ENCODE peak calls at places on chromosomes 5 and 9, in four cellular contexts. Y is H9, T is thoracic aorta, I is cardiac muscle cell. K is an unnamed sample.
A peak's percentile ranks its signal among the peaks of the same experiment; 100 is the strongest.

GRCh38 chr5:180343110-180343845 is 9.9 kb downstream of the GFPT2 start:
- DNase-seq in Y (peak; percentile 74), T (no peak), I (peak; percentile 74), K (no peak)

GRCh38 chr5:101590384-101590783 is 687.3 kb upstream of the ST8SIA4 start:
- DNase-seq in Y (no peak), T (no peak), I (no peak), K (no peak)

GRCh38 chr5:79971156-79971555 is 19.9 kb downstream of the MTX3 start:
- DNase-seq in Y (no peak), T (no peak), I (peak; percentile 48), K (no peak)

GRCh38 chr5:93281980-93282772 is 298.8 kb downstream of the NR2F1-AS1 start:
- DNase-seq in Y (no peak), T (no peak), I (no peak), K (no peak)

GRCh38 chr5:112880219-112880964 is 19.3 kb downstream of the SRP19 start:
- DNase-seq in Y (no peak), T (no peak), I (no peak), K (no peak)

GRCh38 chr5:171633776-171634470 is 151.7 kb upstream of the SMIM23 start:
- DNase-seq in Y (no peak), T (no peak), I (no peak), K (no peak)

GRCh38 chr9:130186839-130187522 is 14.8 kb downstream of the NCS1 start:
- DNase-seq in Y (peak; percentile 87), T (no peak), I (peak; percentile 48), K (no peak)

GRCh38 chr9:123828449-123828848 is 101.5 kb downstream of the DENND1A start:
- DNase-seq in Y (no peak), T (no peak), I (no peak), K (no peak)

GRCh38 chr5:176535101-176535654 is 2.0 kb downstream of the RNF44 start:
- DNase-seq in Y (no peak), T (no peak), I (no peak), K (no peak)

GRCh38 chr5:126422994-126423788 is at the start of gene GRAMD2B:
- DNase-seq in Y (peak; percentile 89), T (peak; percentile 60), I (peak; percentile 94), K (peak; percentile 87)

GRCh38 chr9:89284076-89284475 is 26.9 kb upstream of the CKS2 start:
- DNase-seq in Y (no peak), T (no peak), I (no peak), K (no peak)

GRCh38 chr9:6078382-6079105 is 63.1 kb upstream of the RANBP6 start:
- DNase-seq in Y (no peak), T (no peak), I (peak; percentile 75), K (no peak)

GRCh38 chr5:76270214-76270613 is 132.9 kb upstream of the IQGAP2 start:
- DNase-seq in Y (no peak), T (no peak), I (peak; percentile 2), K (no peak)

GRCh38 chr9:134365791-134366222 is 39.6 kb downstream of the RXRA start:
- DNase-seq in Y (peak; percentile 41), T (no peak), I (peak; percentile 49), K (no peak)

GRCh38 chr9:90219548-90220118 is 423.0 kb downstream of the DIRAS2 start:
- DNase-seq in Y (peak; percentile 68), T (no peak), I (no peak), K (no peak)

DNA sequence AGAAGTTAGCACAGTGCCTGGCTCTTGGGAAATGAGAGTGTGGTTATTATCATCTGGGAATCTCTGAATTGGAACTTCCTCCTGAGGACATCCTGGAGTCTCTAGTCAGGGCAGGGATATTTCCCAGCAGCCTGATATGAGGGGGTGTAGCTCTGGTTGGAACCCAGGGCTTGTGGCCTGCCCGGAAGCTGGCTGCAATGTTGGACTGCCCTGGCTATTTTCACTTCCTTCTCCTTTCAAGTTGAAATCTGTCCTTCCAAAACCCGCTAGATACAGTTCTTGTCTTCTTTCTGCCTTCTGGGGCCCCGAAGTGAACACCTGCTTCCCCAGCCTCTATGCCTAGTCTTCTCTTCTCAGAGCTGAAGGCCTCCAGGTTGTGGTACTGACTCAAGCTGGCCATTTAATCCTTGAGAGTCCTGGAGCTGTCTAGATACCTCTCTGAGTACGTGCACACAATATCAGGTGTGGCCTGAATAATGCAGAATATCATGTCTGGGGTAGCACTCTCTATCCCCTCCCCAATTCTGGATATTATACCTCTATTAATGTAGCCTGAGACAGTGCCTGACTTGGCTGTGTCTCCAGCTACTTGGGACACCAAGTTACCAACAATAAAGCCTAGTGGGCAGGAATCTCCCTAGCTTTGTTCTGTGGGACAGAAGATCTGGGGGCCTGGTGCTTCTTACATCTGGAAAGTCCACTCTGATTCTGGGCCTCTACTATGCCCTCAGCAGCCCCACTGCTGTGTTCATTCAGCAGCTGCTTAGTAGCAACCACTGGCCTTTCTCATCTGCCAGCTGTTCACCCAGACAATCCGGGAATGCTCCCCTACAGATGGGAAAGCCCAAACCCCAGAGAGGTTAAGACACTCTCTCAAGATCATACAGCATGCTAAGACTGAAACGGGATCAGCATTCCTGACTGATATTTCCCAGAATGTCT is 45.0 kb downstream of the SLC6A7 start:
- DNase-seq in Y (no peak), T (no peak), I (peak; percentile 4), K (no peak)
- H3K27ac ChIP-seq in Y (no peak overlapping the region), T (no peak overlapping the region), I (no peak overlapping the region), K (no peak overlapping the region)

GRCh38 chr5:42854795-42855194 is 43.1 kb upstream of the SELENOP start:
- DNase-seq in Y (no peak), T (no peak), I (no peak), K (no peak)
- H3K27ac ChIP-seq in Y (no peak overlapping the region), T (no peak overlapping the region), I (no peak overlapping the region), K (no peak overlapping the region)

DNA sequence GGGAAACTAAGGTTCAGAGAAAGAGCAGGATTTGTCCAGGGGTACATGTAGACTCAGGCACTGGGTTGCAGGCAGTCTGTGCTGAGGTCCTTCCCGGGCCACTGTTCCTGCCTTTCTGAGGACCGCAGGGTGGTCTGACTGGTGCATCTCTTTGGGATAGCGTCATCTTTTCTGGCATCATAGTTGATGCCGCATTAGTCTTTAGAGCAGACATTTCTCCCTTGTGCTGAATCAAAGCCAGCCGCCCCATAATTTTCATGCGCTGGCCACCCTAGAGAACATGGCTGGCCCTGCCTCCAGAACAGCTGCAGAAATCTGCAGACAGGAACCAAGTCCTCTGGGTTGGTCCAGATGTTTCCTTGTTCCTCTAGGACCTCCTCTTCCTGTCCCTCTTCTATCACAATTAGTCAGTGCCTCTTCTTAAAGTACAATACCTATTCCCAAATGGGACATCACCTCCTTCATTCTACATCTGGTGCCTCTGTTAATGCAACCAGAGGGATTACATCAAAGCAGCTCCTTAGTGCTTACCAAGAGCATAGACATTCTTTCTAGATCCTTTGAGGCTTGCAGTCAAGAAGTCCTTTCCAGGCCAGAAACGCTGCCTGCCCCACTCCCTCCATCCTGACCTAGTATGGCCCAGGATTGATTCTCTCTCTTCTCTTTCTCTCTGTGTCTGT is 42.1 kb upstream of the ORM1 start:
- DNase-seq in Y (peak; percentile 10), T (no peak), I (peak; percentile 34), K (peak; percentile 23)
- H3K27ac ChIP-seq in Y (no peak overlapping the region), T (no peak overlapping the region), I (no peak overlapping the region), K (no peak overlapping the region)

DNA sequence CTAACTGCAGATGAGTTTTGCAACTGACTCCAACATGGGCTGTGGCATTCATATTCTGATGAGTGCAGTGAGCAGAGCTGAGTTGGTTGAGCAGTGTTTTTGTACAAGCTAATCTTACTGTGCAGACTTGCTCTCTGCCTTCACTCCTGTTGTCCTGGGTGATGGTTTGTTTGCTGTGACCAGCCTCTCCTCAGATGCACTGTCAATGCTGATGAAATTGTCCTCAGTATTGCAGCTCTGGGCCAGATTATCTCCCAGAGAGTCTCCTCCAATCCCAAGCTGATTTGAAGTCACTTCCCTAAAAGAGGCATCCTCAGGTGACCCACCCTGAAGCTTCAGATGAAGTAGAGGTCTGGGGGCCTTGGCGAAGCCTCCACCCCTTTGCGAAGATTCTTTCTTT is 581.8 kb downstream of the ACTL7B start:
- DNase-seq in Y (no peak), T (no peak), I (no peak), K (no peak)
- H3K27ac ChIP-seq in Y (no peak overlapping the region), T (no peak overlapping the region), I (no peak overlapping the region), K (no peak overlapping the region)

GRCh38 chr9:131624636-131625241 is 79.4 kb downstream of the PRRT1B start:
- DNase-seq in Y (no peak), T (no peak), I (no peak), K (no peak)
- H3K27ac ChIP-seq in Y (no peak overlapping the region), T (no peak overlapping the region), I (no peak overlapping the region), K (no peak overlapping the region)

GRCh38 chr5:120464627-120465280 is 654 bp downstream of the PRR16 start:
- DNase-seq in Y (peak; percentile 60), T (no peak), I (peak; percentile 62), K (peak; percentile 59)

GRCh38 chr5:120463991-120464626 is at the start of gene PRR16:
- DNase-seq in Y (peak; percentile 68), T (no peak), I (peak; percentile 76), K (no peak)

GRCh38 chr5:120466337-120467006 is 2.4 kb downstream of the PRR16 start:
- DNase-seq in Y (no peak), T (no peak), I (no peak), K (no peak)

GRCh38 chr5:120465281-120465961 is 1.3 kb downstream of the PRR16 start:
- DNase-seq in Y (peak; percentile 76), T (no peak), I (peak; percentile 63), K (peak; percentile 62)

DNA sequence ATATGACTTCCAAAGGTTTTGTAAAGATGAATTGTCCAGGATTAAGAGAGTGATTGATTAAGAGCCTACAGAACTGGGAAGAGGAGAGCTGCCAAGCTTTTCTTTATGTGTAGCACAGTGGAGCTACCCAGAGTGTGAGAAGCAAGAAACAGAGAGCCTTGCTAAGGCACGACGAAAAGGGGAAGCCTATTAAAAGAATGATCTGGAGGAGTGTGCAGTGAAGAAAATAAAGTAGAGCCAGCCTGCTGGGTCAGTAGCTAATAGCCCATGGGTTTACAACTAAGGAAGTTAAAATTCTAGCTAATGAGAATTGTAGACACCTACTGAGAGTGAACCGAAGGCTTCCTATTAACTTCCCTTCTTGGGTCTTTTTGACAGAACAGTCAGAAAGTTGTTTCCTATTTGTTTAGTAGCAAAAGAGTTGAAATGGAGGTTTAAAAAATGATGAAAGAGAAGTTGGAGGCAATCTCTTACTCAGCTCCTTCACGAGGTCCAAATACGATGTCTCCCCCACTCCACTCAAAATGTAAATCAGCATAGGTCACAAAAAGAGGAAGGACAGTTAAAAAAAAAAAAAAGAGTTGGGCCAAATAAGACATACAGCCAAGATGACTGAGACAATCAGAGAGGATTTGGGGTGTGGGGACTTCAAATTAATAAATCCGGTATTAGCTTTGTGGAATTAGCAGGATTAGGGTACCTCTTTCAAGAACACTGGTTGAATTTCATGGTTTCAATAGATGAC is 902 bp upstream of the PRR16 start:
- DNase-seq in Y (no peak), T (no peak), I (no peak), K (no peak)
- H3K27ac ChIP-seq in Y (no peak overlapping the region), T (peak overlapping the region; percentile 83), I (no peak overlapping the region), K (no peak overlapping the region)

DNA sequence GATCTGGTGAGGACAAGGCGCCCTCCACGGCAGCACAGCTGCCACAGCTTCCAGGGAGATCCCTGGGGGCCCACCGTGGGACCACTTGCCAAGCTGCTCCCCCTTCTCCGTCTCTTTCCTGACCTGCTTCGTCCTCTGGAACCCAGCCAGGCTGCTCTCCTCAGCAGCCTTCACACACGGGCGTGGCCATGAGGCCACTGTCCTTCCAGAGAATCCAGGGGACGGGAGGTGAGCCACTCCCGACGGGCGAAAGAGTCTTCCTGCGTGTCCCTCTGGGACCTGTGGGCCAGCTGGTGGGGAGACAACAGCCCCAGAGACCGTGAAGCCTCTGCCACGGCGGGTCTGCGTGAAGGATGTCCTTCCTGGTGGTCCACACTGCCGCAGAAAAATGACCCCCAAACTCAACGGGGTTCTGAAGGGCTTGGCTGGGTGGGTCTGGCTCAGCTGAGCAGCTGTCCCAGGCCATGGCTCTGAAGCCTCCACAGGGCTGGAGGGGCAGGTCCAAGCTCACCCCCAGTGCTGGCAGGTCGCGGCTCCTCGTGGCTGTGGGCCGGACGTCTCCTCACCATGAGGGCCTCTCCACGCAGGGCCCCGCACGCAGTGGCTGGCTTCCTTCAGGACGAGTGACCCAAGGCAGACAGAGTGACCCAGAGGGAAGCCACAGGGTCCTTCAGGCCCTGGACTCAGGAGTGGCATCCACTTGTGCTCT is 47.4 kb upstream of the NKD2 start:
- DNase-seq in Y (peak; percentile 15), T (no peak), I (no peak), K (peak; percentile 69)
- H3K27ac ChIP-seq in Y (no peak overlapping the region), T (no peak overlapping the region), I (no peak overlapping the region), K (no peak overlapping the region)

K was measured in RWPE2.